ENCODE peak calls at places on chromosomes 5 and 9, in four cellular contexts. A, U, T and D are unnamed samples.
A peak's percentile ranks its signal among the peaks of the same experiment; 100 is the strongest.

GRCh38 chr9:128007566-128008138 is 26.9 kb upstream of the EEIG1 start:
- DNase-seq in U (peak; percentile 26), T (peak; percentile 92), A (peak; percentile 73), D (no peak)

GRCh38 chr5:68225188-68225910 is 9.8 kb downstream of the PIK3R1 start:
- DNase-seq in U (peak; percentile 69), A (peak; percentile 86), T (no peak), D (no peak)

GRCh38 chr9:13863112-13863511 is 450.8 kb downstream of the NFIB start:
- DNase-seq in A (peak; percentile 54), U (peak; percentile 46), T (no peak), D (no peak)

GRCh38 chr9:77158772-77159513 is 18.4 kb upstream of the VPS13A start:
- DNase-seq in A (peak; percentile 73), U (no peak), T (no peak), D (no peak)

GRCh38 chr5:163478126-163478981 is 17.9 kb downstream of the HMMR start:
- DNase-seq in U (no peak), T (no peak), A (peak; percentile 44), D (no peak)

GRCh38 chr9:103485138-103485537 is 490.0 kb downstream of the CYLC2 start:
- DNase-seq in T (no peak), A (no peak), U (no peak), D (no peak)

GRCh38 chr5:174834081-174834480 is 109.7 kb downstream of the MSX2 start:
- DNase-seq in T (no peak), U (no peak), A (no peak), D (no peak)

GRCh38 chr5:40437452-40437861 is 242.3 kb upstream of the PTGER4 start:
- DNase-seq in T (no peak), A (peak; percentile 69), U (no peak), D (no peak)

GRCh38 chr9:34143116-34143515 is 16.6 kb upstream of the DCAF12 start:
- DNase-seq in U (no peak), T (no peak), A (no peak), D (no peak)

GRCh38 chr5:124342027-124342471 is 404.4 kb downstream of the ZNF608 start:
- DNase-seq in U (no peak), A (peak; percentile 91), T (no peak), D (no peak)

GRCh38 chr5:137119321-137119720 is 379.8 kb downstream of the SPOCK1 start:
- DNase-seq in A (no peak), U (no peak), T (no peak), D (no peak)

GRCh38 chr9:127637322-127637847 is 25.3 kb downstream of the STXBP1 start:
- DNase-seq in A (peak; percentile 67), U (peak; percentile 31), T (no peak), D (no peak)

GRCh38 chr5:142808778-142809606 is 38.8 kb downstream of the ARHGAP26 start:
- DNase-seq in A (no peak), T (no peak), U (no peak), D (no peak)

GRCh38 chr9:130939405-130939941 is 426 bp upstream of the FIBCD1 start:
- DNase-seq in A (no peak), U (no peak), T (no peak), D (no peak)

GRCh38 chr5:134018154-134018985 is 13.6 kb upstream of the VDAC1 start:
- DNase-seq in A (peak; percentile 20), U (no peak), T (no peak), D (no peak)

GRCh38 chr9:22134390-22134789 is 125.3 kb upstream of the CDKN2B start:
- DNase-seq in A (no peak), T (no peak), U (no peak), D (no peak)

GRCh38 chr5:112077180-112077579 is 320.2 kb upstream of the NREP start:
- DNase-seq in A (peak; percentile 27), T (no peak), U (no peak), D (no peak)

GRCh38 chr5:5217371-5217770 is 77.2 kb downstream of the ADAMTS16 start:
- DNase-seq in A (no peak), U (no peak), T (no peak), D (no peak)

GRCh38 chr5:115578657-115579056 is 23.6 kb downstream of the TICAM2 start:
- DNase-seq in A (no peak), T (no peak), U (no peak), D (no peak)

GRCh38 chr9:90340421-90340820 is 302.2 kb downstream of the DIRAS2 start:
- DNase-seq in A (peak; percentile 50), U (no peak), T (no peak), D (no peak)

GRCh38 chr9:89891221-89892052 is 286.6 kb downstream of the GADD45G start:
- DNase-seq in U (no peak), A (no peak), T (no peak), D (no peak)

GRCh38 chr5:78964889-78965288 is 20.2 kb downstream of the ARSB start:
- DNase-seq in U (no peak), A (peak; percentile 64), T (peak; percentile 76), D (no peak)

GRCh38 chr9:113590389-113590788 is 126.9 kb downstream of the RGS3 start:
- DNase-seq in T (no peak), U (no peak), A (no peak), D (no peak)

GRCh38 chr5:141245250-141245717 is at the start of gene PCDHB15:
- DNase-seq in A (no peak), T (no peak), U (no peak), D (no peak)
- H3K9me3 ChIP-seq in A (no peaks in the 10 kb centered on the region), T (no peaks in the 10 kb centered on the region), U (peaks cover 38% of the 10 kb centered on the region), D (peaks cover 66% of the 10 kb centered on the region)

DNA sequence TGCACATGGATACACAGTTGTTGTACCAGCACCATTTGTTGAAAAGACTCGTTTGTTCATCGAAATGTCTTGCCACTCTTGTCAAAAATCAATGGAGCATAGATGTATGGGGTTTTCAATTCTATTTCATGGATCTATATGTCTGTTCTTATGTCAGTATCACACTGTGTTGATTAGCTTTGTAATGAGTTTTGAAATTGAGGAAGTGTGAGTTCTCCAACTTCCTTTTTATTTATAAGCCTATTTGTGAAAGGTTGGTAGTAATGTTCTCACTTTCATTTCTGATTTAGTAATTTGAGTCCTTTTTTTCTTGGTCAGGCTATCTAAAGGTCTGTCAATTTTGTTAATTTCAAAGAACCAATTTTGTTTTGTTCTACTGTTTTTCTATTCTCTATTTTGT is 26.1 kb downstream of the ZNF510 start:
- DNase-seq in T (peak; percentile 16), U (no peak), A (no peak), D (no peak)
- H3K9me3 ChIP-seq in T (peaks cover 32% of the 10 kb centered on the region), U (peaks cover 88% of the 10 kb centered on the region), A (peaks cover 2% of the 10 kb centered on the region), D (peaks cover 83% of the 10 kb centered on the region)

GRCh38 chr5:141298376-141298775 is 5.5 kb downstream of the SLC25A2 start:
- DNase-seq in A (peak; percentile 8), T (no peak), U (no peak), D (no peak)
- H3K9me3 ChIP-seq in A (no peaks in the 10 kb centered on the region), T (peaks cover 3% of the 10 kb centered on the region), U (peaks cover 30% of the 10 kb centered on the region), D (peaks cover 83% of the 10 kb centered on the region)

DNA sequence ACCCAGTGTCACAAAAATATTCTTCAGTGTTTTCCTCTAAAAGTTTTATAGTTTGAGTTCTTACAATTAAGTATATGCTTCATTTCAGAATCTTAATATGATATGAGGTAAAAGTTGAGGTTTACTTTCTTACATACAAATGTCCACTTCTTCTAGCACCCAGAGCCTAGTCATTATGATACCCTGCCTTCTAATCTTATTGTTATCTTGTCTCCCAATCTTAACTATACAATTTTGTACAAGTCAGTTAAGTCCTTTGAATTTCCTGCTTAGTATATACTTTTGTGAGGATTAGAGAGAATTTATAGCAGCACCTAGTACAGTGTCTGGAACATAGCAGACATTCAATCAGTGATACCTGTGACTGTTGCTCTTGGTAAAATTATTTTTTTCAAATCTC is 29.3 kb downstream of the RAD50 start:
- DNase-seq in T (no peak), A (no peak), U (no peak), D (no peak)
- H3K9me3 ChIP-seq in T (no peaks in the 10 kb centered on the region), A (no peaks in the 10 kb centered on the region), U (no peaks in the 10 kb centered on the region), D (no peaks in the 10 kb centered on the region)

GRCh38 chr5:1429501-1429900 is 15.7 kb downstream of the SLC6A3 start:
- DNase-seq in T (no peak), A (no peak), U (no peak), D (no peak)
- H3K9me3 ChIP-seq in T (peaks cover 21% of the 10 kb centered on the region), A (no peaks in the 10 kb centered on the region), U (peaks cover 24% of the 10 kb centered on the region), D (peaks cover 41% of the 10 kb centered on the region)

GRCh38 chr5:10607023-10607665 is 43.3 kb downstream of the ANKRD33B start:
- DNase-seq in T (peak; percentile 97), U (no peak), A (peak; percentile 89), D (peak; percentile 58)
- H3K9me3 ChIP-seq in T (no peaks in the 10 kb centered on the region), U (no peaks in the 10 kb centered on the region), A (no peaks in the 10 kb centered on the region), D (no peaks in the 10 kb centered on the region)

DNA sequence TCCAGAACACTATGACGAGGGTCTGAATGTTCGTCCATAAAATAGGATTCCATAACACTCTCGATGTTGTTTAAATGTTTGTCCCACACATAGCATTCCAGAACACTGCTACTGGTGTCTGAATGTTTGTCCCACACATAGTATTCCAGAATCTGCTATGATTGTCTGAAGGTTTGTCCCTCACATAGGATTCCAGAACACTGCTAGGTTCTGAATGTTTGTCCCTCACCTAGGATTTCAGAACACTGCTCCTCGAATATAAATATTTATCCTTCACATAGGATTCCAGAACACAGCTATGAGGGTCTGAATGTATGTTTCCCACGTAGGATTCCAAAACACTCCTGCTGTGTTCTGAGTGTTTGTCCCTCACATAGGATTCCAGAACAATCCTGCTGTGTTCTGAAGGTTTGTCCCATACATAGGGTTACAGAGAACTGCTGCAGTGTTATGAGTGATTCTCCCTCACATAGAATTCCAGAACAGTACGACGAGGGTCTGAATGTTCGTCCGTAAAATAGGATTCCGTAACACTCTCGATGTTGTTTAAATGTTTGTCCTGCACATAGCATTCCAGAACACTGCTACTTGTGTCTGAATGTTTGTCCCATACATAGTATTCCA is 215.3 kb downstream of the FOXD4L6 start:
- DNase-seq in T (no peak), A (no peak), U (no peak), D (no peak)
- H3K9me3 ChIP-seq in T (no peaks in the 10 kb centered on the region), A (no peaks in the 10 kb centered on the region), U (peaks cover 84% of the 10 kb centered on the region), D (peaks cover 95% of the 10 kb centered on the region)